ENCODE peak calls at places on chromosomes 12 and 14, in ten cellular contexts. C is endothelial cell; N is C1 segment of cervical spinal cord; Z is Right ventricle myocardium superior; D is stimulated activated CD4-positive, alpha-beta T cell treated with anti-CD3 and anti-CD28 coated beads, Interleukin-12 subunit alpha, Interleukin-12 subunit beta, amount 100 ng/mL, for 4 hours; P is HuH-7; R is WERI-Rb-1; X is AG04449; O is SK-MEL-5; G is amygdala. T is an unnamed sample.
A peak's percentile ranks its signal among the peaks of the same experiment; 100 is the strongest.

GRCh38 chr14:71348394-71348793 is 441.1 kb downstream of the PCNX1 start:
- DNase-seq in C (no peak), N (no peak), Z (no peak), D (no peak), P (no peak), R (no peak), X (no peak), O (no peak), G (no peak), T (no peak)

GRCh38 chr12:292186-292585 is 29.6 kb upstream of the SLC6A13 start:
- DNase-seq in C (no peak), N (no peak), Z (no peak), D (no peak), P (no peak), R (no peak), X (no peak), O (no peak), G (no peak), T (no peak)

GRCh38 chr14:93977790-93978581 is 1.6 kb upstream of the ASB2 start:
- DNase-seq in C (no peak), N (no peak), Z (no peak), D (peak; percentile 63), P (no peak), R (no peak), X (no peak), O (no peak), G (no peak), T (no peak)

GRCh38 chr14:89206426-89206825 is 210.6 kb downstream of the FOXN3 start:
- DNase-seq in C (no peak), N (no peak), Z (no peak), D (no peak), P (no peak), R (no peak), X (no peak), O (no peak), G (no peak), T (no peak)

GRCh38 chr12:48779869-48780268 is 9.0 kb downstream of the ADCY6 start:
- DNase-seq in C (no peak), N (no peak), Z (peak; percentile 67), D (no peak), P (no peak), R (no peak), X (peak; percentile 45), O (no peak), G (no peak), T (no peak)

GRCh38 chr14:105312973-105313372 is 1.6 kb upstream of the PACS2 start:
- DNase-seq in C (no peak), N (peak; percentile 71), Z (no peak), D (no peak), P (no peak), R (no peak), X (no peak), O (no peak), G (peak; percentile 78), T (no peak)

GRCh38 chr12:42426733-42427132 is 100.8 kb downstream of the PPHLN1 start:
- DNase-seq in C (no peak), N (no peak), Z (peak; percentile 48), D (no peak), P (no peak), R (no peak), X (no peak), O (no peak), G (no peak), T (peak; percentile 31)

GRCh38 chr14:73189651-73190050 is 47.7 kb upstream of the PAPLN start:
- DNase-seq in C (no peak), N (no peak), Z (no peak), D (no peak), P (no peak), R (no peak), X (no peak), O (no peak), G (no peak), T (no peak)

GRCh38 chr14:30214456-30215090 is 286.9 kb upstream of the PRKD1 start:
- DNase-seq in C (peak; percentile 20), N (no peak), Z (no peak), D (no peak), P (peak; percentile 30), R (no peak), X (no peak), O (peak; percentile 62), G (peak; percentile 10), T (peak; percentile 71)

GRCh38 chr12:116090516-116090915 is 187.0 kb downstream of the MED13L start:
- DNase-seq in C (no peak), N (no peak), Z (no peak), D (no peak), P (no peak), R (no peak), X (no peak), O (peak; percentile 60), G (no peak), T (no peak)

GRCh38 chr14:93090826-93091583 is 24.7 kb downstream of the ITPK1 start:
- DNase-seq in C (no peak), N (peak; percentile 17), Z (peak; percentile 65), D (no peak), P (no peak), R (no peak), X (no peak), O (no peak), G (peak; percentile 53), T (no peak)

GRCh38 chr14:77306406-77307098 is 14.1 kb downstream of the POMT2 start:
- DNase-seq in C (no peak), N (peak; percentile 70), Z (no peak), D (no peak), P (no peak), R (no peak), X (no peak), O (peak; percentile 86), G (peak; percentile 54), T (no peak)

GRCh38 chr12:67410246-67410645 is 141.1 kb downstream of the CAND1 start:
- DNase-seq in C (no peak), N (no peak), Z (no peak), D (no peak), P (no peak), R (no peak), X (no peak), O (no peak), G (no peak), T (no peak)

GRCh38 chr14:67527756-67528155 is 5.3 kb upstream of the PLEKHH1 start:
- DNase-seq in C (no peak), N (no peak), Z (no peak), D (no peak), P (no peak), R (no peak), X (no peak), O (no peak), G (no peak), T (no peak)

GRCh38 chr12:51913071-51914033 is 6.0 kb downstream of the ACVRL1 start:
- DNase-seq in C (no peak), N (no peak), Z (peak; percentile 50), D (no peak), P (no peak), R (peak; percentile 65), X (no peak), O (no peak), G (no peak), T (no peak)

GRCh38 chr14:51419685-51420084 is 179.6 kb downstream of the TMX1 start:
- DNase-seq in C (no peak), N (no peak), Z (no peak), D (no peak), P (no peak), R (no peak), X (no peak), O (no peak), G (no peak), T (no peak)

GRCh38 chr14:101959277-101959676 is 5.1 kb upstream of the DYNC1H1 start:
- DNase-seq in C (no peak), N (no peak), Z (no peak), D (no peak), P (no peak), R (no peak), X (no peak), O (no peak), G (no peak), T (no peak)

GRCh38 chr12:69688496-69689427 is 10.3 kb downstream of the BEST3 start:
- DNase-seq in C (peak; percentile 51), N (peak; percentile 39), Z (peak; percentile 62), D (peak; percentile 17), P (no peak), R (no peak), X (peak; percentile 74), O (peak; percentile 51), G (peak; percentile 23), T (no peak)

GRCh38 chr12:96648941-96649340 is 159.6 kb downstream of the CFAP54 start:
- DNase-seq in C (no peak), N (no peak), Z (no peak), D (no peak), P (no peak), R (no peak), X (no peak), O (no peak), G (no peak), T (no peak)

GRCh38 chr14:61281911-61282310 is 773 bp upstream of the TMEM30B start:
- DNase-seq in C (no peak), N (no peak), Z (no peak), D (no peak), P (no peak), R (no peak), X (no peak), O (no peak), G (no peak), T (peak; percentile 5)

T was measured in NCI-H82.